ENCODE peak calls at places on chromosomes 12 and 14, in seven cellular contexts. W, T, J, K, Z, E and L are unnamed samples. For H3K36me3 and H3K4me1, the result is how much of the 10 kb centered on the place peaks cover.

GRCh38 chr14:72966038-72966437 is 39.8 kb downstream of the DCAF4 start:
- DNase-seq in W (no peak), J (no peak), E (no peak), K (no peak), Z (no peak), T (no peak), L (no peak)

GRCh38 chr12:29634057-29634456 is 136.6 kb upstream of the OVCH1 start:
- DNase-seq in J (no peak), W (no peak), E (no peak), K (no peak), Z (no peak), T (peak), L (no peak)

GRCh38 chr12:25997401-25997973 is 39.0 kb downstream of the RASSF8 start:
- DNase-seq in W (no peak), E (no peak), T (no peak), Z (no peak), K (no peak), J (no peak), L (peak)

GRCh38 chr12:13609874-13610273 is 371.5 kb downstream of the GRIN2B start:
- DNase-seq in W (no peak), J (no peak), K (no peak), Z (no peak), E (peak), T (no peak), L (no peak)

GRCh38 chr14:54173782-54174181 is 217.2 kb upstream of the BMP4 start:
- DNase-seq in T (no peak), J (no peak), K (no peak), Z (no peak), W (no peak), E (no peak), L (no peak)

GRCh38 chr14:91873476-91874265 is 6.3 kb upstream of the TC2N start:
- DNase-seq in W (no peak), T (no peak), E (no peak), K (no peak), J (no peak), Z (no peak), L (no peak)

GRCh38 chr14:47674546-47675238 is 713 bp downstream of the MDGA2 start:
- DNase-seq in T (peak), W (no peak), J (no peak), E (peak), Z (no peak), K (no peak), L (no peak)

GRCh38 chr12:114692558-114693531 is 8.9 kb upstream of the TBX3 start:
- DNase-seq in E (peak), K (no peak), W (no peak), J (peak), T (no peak), Z (no peak), L (no peak)

GRCh38 chr12:63098851-63099250 is 52.1 kb downstream of the AVPR1A start:
- DNase-seq in E (no peak), J (no peak), Z (no peak), W (no peak), T (no peak), K (no peak), L (no peak)

GRCh38 chr12:67750528-67751183 is 102.1 kb downstream of the DYRK2 start:
- DNase-seq in Z (no peak), E (no peak), J (no peak), T (no peak), K (no peak), W (peak), L (no peak)

GRCh38 chr12:45669093-45669492 is 60.4 kb upstream of the ARID2 start:
- DNase-seq in K (no peak), T (no peak), W (no peak), Z (no peak), E (no peak), J (no peak), L (no peak)

GRCh38 chr12:51687142-51687935 is 96.3 kb downstream of the SCN8A start:
- DNase-seq in Z (no peak), K (no peak), W (no peak), T (no peak), J (no peak), E (no peak), L (no peak)

GRCh38 chr14:61644834-61645233 is 50.5 kb upstream of the HIF1A start:
- DNase-seq in K (no peak), W (no peak), E (no peak), T (peak), Z (no peak), J (no peak), L (no peak)

GRCh38 chr12:121323908-121324307 is 27.4 kb upstream of the CAMKK2 start:
- DNase-seq in E (peak), Z (no peak), J (no peak), T (no peak), W (no peak), K (no peak), L (no peak)
- H3K36me3 ChIP-seq in E (half or more), Z (half or more), J (under half), T (under half), W (half or more), K (under half), L (under half)

GRCh38 chr14:104650057-104650980 is 39.1 kb upstream of the INF2 start:
- DNase-seq in T (peak), W (no peak), Z (peak), E (peak), J (peak), K (no peak), L (peak)
- H3K4me3 ChIP-seq in T (peak), W (peak), Z (peak), E (peak), J (peak), K (peak), L (peak)

DNA sequence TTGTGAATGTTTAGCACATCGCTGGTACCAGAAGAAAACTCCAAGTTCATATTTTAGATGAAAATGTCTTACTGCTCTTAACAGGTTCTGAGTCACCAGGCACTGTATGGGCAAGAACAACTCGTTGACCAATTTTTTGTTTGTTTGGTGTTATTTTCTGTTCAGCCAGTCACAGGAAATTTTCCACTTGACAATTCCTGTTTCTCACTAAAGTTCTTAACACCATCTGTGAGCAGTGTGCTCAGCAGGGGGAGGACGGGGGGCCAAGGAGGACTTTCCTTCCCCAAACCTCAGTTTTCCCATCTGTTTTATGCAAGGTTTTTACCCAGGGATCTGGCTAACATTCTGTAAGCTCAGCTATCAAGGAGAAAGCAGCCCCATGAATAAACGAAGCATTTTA is 3.0 kb downstream of the NUAK1 start:
- DNase-seq in W (no peak), T (no peak), K (no peak), E (no peak), J (no peak), Z (no peak), L (no peak)
- H3K4me1 ChIP-seq in W (under half), T (under half), K (under half), E (under half), J (under half), Z (half or more), L (under half)

GRCh38 chr12:57258977-57259970 is 8.3 kb upstream of the STAC3 start:
- DNase-seq in J (no peak), E (no peak), T (no peak), Z (peak), K (no peak), W (no peak), L (no peak)
- H3K36me3 ChIP-seq in J (under half), E (under half), T (under half), Z (under half), K (under half), W (half or more), L (under half)